ENCODE peak calls at places on chromosome 14, in four cellular contexts. R is uterus, H is fibroblast of lung, A is lung. P is an unnamed sample.

GRCh38 chr14:104935955-104936354 is 11.3 kb downstream of the PLD4 start:
- DNase-seq in H (no peak), A (no peak), R (peak), P (no peak)

GRCh38 chr14:71654810-71655209 is 277.4 kb upstream of the RGS6 start:
- DNase-seq in A (no peak), R (no peak), H (no peak), P (no peak)

GRCh38 chr14:32372154-32372553 is 43.1 kb downstream of the AKAP6 start:
- DNase-seq in R (no peak), H (peak), A (no peak), P (peak)

GRCh38 chr14:50860478-50861086 is 11.3 kb upstream of the ABHD12B start:
- DNase-seq in A (peak), R (peak), H (peak), P (peak)

GRCh38 chr14:26963696-26964095 is 365.9 kb upstream of the NOVA1 start:
- DNase-seq in A (no peak), R (peak), H (peak), P (peak)

GRCh38 chr14:99026471-99026870 is 245.5 kb downstream of the BCL11B start:
- DNase-seq in A (no peak), H (no peak), R (no peak), P (no peak)

GRCh38 chr14:44901696-44902095 is 60.1 kb downstream of the KLHL28 start:
- DNase-seq in R (no peak), H (no peak), A (no peak), P (no peak)

GRCh38 chr14:50677527-50678063 is 9.5 kb upstream of the SAV1 start:
- DNase-seq in A (no peak), H (peak), R (no peak), P (peak)

GRCh38 chr14:104752338-104752734 is 611 bp upstream of the SIVA1 start:
- DNase-seq in H (no peak), R (no peak), A (no peak), P (no peak)

GRCh38 chr14:102778616-102779351 is 1.5 kb downstream of the TRAF3 start:
- DNase-seq in H (peak), A (no peak), R (no peak), P (no peak)

GRCh38 chr14:104657114-104657524 is 32.3 kb upstream of the INF2 start:
- DNase-seq in A (no peak), R (no peak), H (no peak), P (no peak)

GRCh38 chr14:95463173-95463901 is 53.1 kb downstream of the SYNE3 start:
- DNase-seq in R (no peak), A (no peak), H (no peak), P (no peak)

GRCh38 chr14:101235042-101235871 is 326.0 kb upstream of the DIO3 start:
- DNase-seq in H (peak), R (no peak), A (peak), P (peak)

GRCh38 chr14:32537166-32537565 is 208.1 kb downstream of the AKAP6 start:
- DNase-seq in R (no peak), A (no peak), H (no peak), P (no peak)

GRCh38 chr14:105256292-105256960 is 8.1 kb downstream of the BTBD6 start:
- DNase-seq in H (no peak), R (no peak), A (no peak), P (no peak)

GRCh38 chr14:104732355-104732804 is 8.4 kb downstream of the ADSS1 start:
- DNase-seq in A (peak), H (no peak), R (no peak), P (no peak)

GRCh38 chr14:104743461-104744380 is 9.2 kb upstream of the SIVA1 start:
- DNase-seq in H (peak), R (no peak), A (no peak), P (peak)

GRCh38 chr14:51517116-51517515 is 134.6 kb upstream of the FRMD6 start:
- DNase-seq in R (no peak), A (no peak), H (no peak), P (peak)

GRCh38 chr14:100159107-100159864 is at the start of gene DEGS2:
- DNase-seq in A (peak), H (no peak), R (no peak), P (peak)

GRCh38 chr14:33754264-33754663 is 196.6 kb downstream of the EGLN3 start:
- DNase-seq in A (no peak), R (no peak), H (peak), P (peak)

GRCh38 chr14:72723741-72724530 is 170.0 kb downstream of the DPF3 start:
- DNase-seq in R (no peak), A (no peak), H (no peak), P (peak)

GRCh38 chr14:53509227-53509822 is 356.2 kb upstream of the DDHD1 start:
- DNase-seq in H (peak), A (no peak), R (peak), P (peak)

DNA sequence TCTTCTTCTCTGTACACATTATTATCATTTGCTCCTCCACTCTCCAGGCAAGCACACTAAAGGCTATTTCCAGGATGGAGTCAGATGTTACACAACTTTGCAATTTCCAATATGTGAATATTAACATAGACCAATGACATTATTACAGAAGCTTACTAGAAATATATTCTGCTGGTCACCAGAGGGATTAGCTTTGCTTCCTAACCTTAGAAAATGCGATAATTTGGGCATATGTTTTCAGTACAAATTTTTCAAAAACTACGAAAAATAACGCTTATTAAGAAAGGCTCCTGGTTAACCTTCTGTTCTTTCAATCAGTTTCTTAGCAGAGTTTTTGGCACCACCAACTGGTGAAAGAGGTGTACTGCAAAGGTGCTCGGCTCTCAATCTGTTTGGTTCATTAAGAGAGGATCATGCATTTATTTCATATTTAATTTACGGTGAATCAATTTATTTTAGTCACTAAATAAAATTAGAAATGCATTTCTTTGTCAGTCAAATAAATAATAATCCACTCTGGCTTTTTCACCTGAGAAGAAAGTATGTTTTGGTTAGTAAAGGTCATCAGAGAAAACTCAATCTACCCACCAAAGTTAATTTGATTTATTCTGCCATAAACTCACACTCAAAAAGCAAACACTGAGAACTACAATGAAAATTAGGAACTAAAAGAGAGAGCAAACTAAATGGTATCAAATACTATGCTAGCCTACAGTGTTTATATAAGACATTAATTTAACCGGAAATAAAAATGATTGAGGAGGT is 39.2 kb downstream of the EFCAB11 start:
- DNase-seq in A (peak), R (peak), H (peak), P (no peak)
- H3K4me3 ChIP-seq in A (no peak), R (no peak), H (no peak), P (no peak)

GRCh38 chr14:77638738-77639137 is 22.3 kb upstream of the SPTLC2 start:
- DNase-seq in A (no peak), R (no peak), H (peak), P (peak)
- TF ChIP-seq CTCF in A (no peak), R (no peak), H (no peak), P (no peak)

GRCh38 chr14:93785423-93785822 is 2.9 kb downstream of the PRIMA1 start:
- DNase-seq in H (no peak), A (no peak), R (no peak), P (no peak)

GRCh38 chr14:93789366-93790130 is 1.3 kb upstream of the PRIMA1 start:
- DNase-seq in R (no peak), A (no peak), H (no peak), P (no peak)

GRCh38 chr14:93788307-93788556 is at the start of gene PRIMA1:
- DNase-seq in R (peak), A (no peak), H (no peak), P (no peak)

GRCh38 chr14:93788557-93789365 is 476 bp upstream of the PRIMA1 start:
- DNase-seq in H (no peak), R (peak), A (no peak), P (no peak)

DNA sequence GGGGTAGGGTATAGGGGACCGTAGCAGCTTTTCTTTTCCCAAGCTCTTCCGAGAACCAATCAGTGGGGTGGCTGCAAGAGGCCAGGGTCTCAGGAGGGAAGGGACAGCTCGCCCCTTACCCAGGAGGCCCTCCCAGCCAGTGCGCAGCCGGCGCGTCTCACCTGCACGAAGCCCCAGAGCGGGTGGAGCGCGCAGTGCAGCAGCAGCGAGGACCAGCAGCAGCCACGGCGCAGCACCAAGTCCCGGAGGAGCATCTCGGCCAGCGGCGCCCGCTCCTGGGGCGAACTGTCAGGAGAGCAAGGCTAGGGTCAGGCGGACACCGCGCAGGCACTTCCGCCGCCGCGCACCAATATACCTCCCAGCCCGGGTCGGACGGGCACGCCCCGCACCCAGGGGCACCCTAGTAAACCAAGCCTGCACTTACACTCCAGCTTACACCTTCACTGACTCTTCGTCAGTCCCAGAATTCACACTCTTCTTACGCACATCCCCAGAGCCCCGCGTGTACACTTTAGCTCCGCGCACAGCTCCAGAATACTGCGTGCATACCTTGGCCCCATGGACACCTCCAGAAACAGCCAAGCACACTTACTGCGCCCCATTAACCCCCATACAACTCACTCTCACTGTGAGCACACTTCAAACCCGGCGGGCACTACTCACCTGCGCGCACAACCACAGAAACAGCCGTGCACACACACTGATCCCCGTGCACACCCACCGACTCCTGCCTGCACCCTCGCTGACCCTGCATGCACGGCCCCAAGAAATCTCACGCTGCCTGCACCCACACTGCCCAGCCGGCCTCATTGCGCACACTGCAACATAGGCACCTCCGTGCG is 599 bp downstream of the PRIMA1 start:
- DNase-seq in R (no peak), A (no peak), H (no peak), P (no peak)
- H3K4me3 ChIP-seq in R (peak), A (peak), H (no peak), P (no peak)

GRCh38 chr14:78700236-78700635 is 530.1 kb downstream of the NRXN3 start:
- DNase-seq in H (no peak), A (no peak), R (no peak), P (no peak)
- TF ChIP-seq CTCF in H (no peak), A (no peak), R (no peak), P (no peak)

DNA sequence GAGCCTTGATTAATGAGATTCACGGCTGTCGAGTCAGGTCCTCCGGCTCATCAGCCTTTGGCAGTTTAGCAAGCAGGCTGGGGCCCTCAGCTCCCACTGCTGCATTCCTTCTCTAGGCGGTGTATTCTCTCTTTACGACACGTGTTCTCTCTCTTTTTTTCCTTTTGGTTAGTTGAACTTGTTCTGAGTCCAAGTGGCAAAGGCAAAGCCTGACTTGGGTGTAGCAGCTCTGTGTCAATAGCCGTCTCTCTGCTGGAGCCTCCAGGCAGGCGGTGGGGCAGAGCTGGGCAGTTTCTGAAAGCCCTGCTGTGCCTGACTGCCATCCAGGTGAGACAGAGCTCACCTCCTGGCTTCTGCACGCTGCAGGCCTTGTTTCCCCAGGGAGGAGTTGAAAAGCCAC is 46.6 kb downstream of the SUSD6 start:
- DNase-seq in H (peak), R (no peak), A (peak), P (peak)
- H3K4me3 ChIP-seq in H (no peak), R (no peak), A (no peak), P (no peak)

GRCh38 chr14:55354500-55354899 is 57.1 kb downstream of the ATG14 start:
- DNase-seq in A (no peak), R (peak), H (peak), P (no peak)
- TF ChIP-seq CTCF in A (peak), R (no peak), H (peak), P (peak)

GRCh38 chr14:77267937-77268699 is 2.9 kb downstream of the NGB start:
- DNase-seq in H (no peak), R (no peak), A (no peak), P (no peak)

GRCh38 chr14:77271113-77271710 is at the start of gene NGB:
- DNase-seq in R (no peak), A (no peak), H (no peak), P (no peak)

GRCh38 chr14:77272261-77272660 is 1.3 kb upstream of the NGB start:
- DNase-seq in R (no peak), H (no peak), A (no peak), P (no peak)

GRCh38 chr14:77268989-77269595 is 1.9 kb downstream of the NGB start:
- DNase-seq in A (no peak), R (no peak), H (no peak), P (no peak)

DNA sequence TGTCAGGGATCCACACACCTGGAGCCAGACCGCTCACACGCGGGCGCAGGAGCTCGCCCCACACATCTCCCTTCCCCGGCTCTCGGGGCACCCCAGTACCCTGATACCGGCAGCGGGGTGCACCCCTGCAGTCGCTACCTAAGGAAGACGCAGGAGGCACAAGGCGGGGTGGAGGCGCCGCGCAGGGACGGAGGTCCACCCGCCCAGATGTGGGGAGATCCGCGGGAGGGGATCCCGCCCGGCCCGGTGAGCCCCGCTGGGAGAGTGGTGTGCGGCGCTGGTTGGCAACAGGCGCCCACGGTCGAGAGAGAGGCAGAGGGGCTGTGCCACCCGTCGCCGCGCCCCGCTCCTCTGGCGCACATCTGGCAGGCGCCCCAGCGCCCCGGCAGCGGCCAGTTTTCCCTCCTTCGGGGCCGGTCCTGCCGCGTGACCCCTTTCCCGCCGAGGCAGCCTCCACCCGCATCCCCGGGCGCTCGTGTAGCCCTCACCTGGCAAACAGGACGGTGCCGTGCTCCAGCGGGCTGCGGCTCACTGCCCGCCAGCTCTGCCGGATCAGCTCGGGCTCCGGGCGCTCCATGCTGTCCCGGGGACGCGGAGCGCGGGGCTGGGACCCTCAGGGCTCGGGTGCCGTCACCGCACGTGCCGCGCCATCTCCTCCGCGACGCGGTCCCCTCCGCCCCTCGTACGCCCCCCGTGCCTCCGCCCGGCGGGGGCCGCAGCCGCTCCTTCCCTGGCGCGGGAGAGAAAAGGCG is 469 bp downstream of the NGB start:
- DNase-seq in A (no peak), R (no peak), H (no peak), P (no peak)
- H3K4me3 ChIP-seq in A (no peak), R (no peak), H (no peak), P (no peak)

DNA sequence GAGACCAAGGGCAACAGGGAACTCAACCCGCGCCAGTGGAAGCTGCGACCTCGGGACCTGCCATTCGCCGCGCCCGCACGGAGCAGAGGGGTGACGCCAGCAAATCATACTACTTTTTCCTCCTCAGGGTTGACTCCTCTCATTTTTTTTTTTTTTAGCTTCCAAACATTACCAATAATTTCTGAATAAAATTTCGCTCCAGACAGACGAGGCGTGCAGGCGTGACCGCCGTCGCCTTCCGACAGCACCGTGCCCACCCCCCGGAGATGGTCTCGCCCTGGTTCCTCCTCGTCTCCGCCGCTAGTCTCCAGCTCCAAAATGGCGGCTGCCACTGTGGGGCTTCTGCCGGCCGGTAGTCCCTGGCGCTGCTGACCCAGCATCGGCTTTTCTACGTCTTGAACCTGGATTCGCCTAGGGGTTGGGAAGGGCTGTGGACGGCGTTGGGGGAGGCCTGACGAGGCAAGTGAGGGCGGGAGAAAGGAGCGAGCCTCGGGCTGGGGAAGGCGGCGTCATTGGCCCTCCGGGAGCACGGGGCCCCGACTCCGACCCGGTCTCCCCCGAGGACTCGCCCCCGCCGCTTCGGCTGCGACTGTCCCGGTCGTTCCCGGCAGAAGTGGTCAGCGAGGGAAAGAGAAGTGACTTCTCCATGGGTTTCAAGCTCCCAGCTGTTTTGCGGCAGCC is at the start of the genes CPSF2 and NDUFB1:
- DNase-seq in R (peak), A (peak), H (peak), P (peak)
- TF ChIP-seq CTCF in R (peak), A (no peak), H (no peak), P (no peak)